ENCODE peak calls at places on chromosomes 3 and 15, in four cellular contexts. Z, L, G and P are unnamed samples.

GRCh38 chr3:11145888-11146287 is 8.4 kb upstream of the HRH1 start:
- DNase-seq in Z (peak; percentile 95), L (no peak), G (peak; percentile 87), P (no peak)

GRCh38 chr3:99877180-99877579 is 59.5 kb downstream of the CMSS1 start:
- DNase-seq in Z (no peak), L (no peak), G (no peak), P (no peak)

GRCh38 chr15:68666812-68667450 is 88.1 kb downstream of the CORO2B start:
- DNase-seq in Z (no peak), L (no peak), G (no peak), P (no peak)

GRCh38 chr15:69417581-69417980 is 3.4 kb downstream of the KIF23 start:
- DNase-seq in Z (no peak), L (no peak), G (no peak), P (no peak)

GRCh38 chr3:13353936-13354542 is 66.1 kb downstream of the NUP210 start:
- DNase-seq in Z (no peak), L (no peak), G (no peak), P (no peak)

GRCh38 chr3:109943181-109943580 is 605.8 kb upstream of the DPPA4 start:
- DNase-seq in Z (peak; percentile 17), L (no peak), G (no peak), P (no peak)

GRCh38 chr15:69451951-69452701 is 492 bp upstream of the RPLP1 start:
- DNase-seq in Z (peak; percentile 70), L (peak; percentile 55), G (peak; percentile 57), P (no peak)

GRCh38 chr3:74883690-74884089 is 269.2 kb upstream of the CNTN3 start:
- DNase-seq in Z (peak; percentile 8), L (no peak), G (peak; percentile 21), P (no peak)

GRCh38 chr3:121750087-121750415 is 510 bp upstream of the GOLGB1 start:
- DNase-seq in Z (no peak), L (no peak), G (no peak), P (no peak)

GRCh38 chr3:195697582-195698324 is 23.0 kb upstream of the MUC20 start:
- DNase-seq in Z (peak; percentile 79), L (no peak), G (peak; percentile 90), P (no peak)

GRCh38 chr3:53523346-53523745 is 28.9 kb downstream of the CACNA1D start:
- DNase-seq in Z (no peak), L (no peak), G (no peak), P (peak; percentile 89)

GRCh38 chr3:143676021-143676420 is 172.2 kb downstream of the SLC9A9 start:
- DNase-seq in Z (no peak), L (no peak), G (no peak), P (no peak)

GRCh38 chr3:141556034-141556433 is 69.2 kb downstream of the RASA2 start:
- DNase-seq in Z (no peak), L (no peak), G (peak; percentile 41), P (no peak)

GRCh38 chr3:182740710-182741109 is 52.6 kb upstream of the ATP11B start:
- DNase-seq in Z (no peak), L (no peak), G (no peak), P (no peak)

GRCh38 chr15:28919201-28919627 is 33.4 kb downstream of the APBA2 start:
- DNase-seq in Z (no peak), L (no peak), G (no peak), P (peak; percentile 31)

GRCh38 chr3:140568842-140569520 is 108.9 kb upstream of the TRIM42 start:
- DNase-seq in Z (no peak), L (no peak), G (no peak), P (peak; percentile 84)

GRCh38 chr3:66428733-66429132 is 72.1 kb downstream of the LRIG1 start:
- DNase-seq in Z (peak; percentile 99), L (peak; percentile 60), G (peak; percentile 98), P (peak; percentile 80)

GRCh38 chr3:158775801-158776399 is 26.0 kb upstream of the MFSD1 start:
- DNase-seq in Z (no peak), L (no peak), G (no peak), P (peak; percentile 4)

GRCh38 chr3:132378048-132378762 is 39.1 kb upstream of the DNAJC13 start:
- DNase-seq in Z (no peak), L (no peak), G (no peak), P (no peak)

GRCh38 chr3:40504636-40505430 is 1.0 kb upstream of the ZNF620 start:
- DNase-seq in Z (peak; percentile 93), L (no peak), G (peak; percentile 98), P (peak; percentile 58)

GRCh38 chr15:76903251-76903681 is 1.9 kb downstream of the SCAPER start:
- DNase-seq in Z (peak; percentile 47), L (no peak), G (peak; percentile 49), P (no peak)

GRCh38 chr15:41115088-41115651 is 910 bp downstream of the INO80 start:
- DNase-seq in Z (peak; percentile 28), L (no peak), G (peak; percentile 34), P (no peak)

GRCh38 chr15:74978503-74978902 is 16.9 kb upstream of the SCAMP5 start:
- DNase-seq in Z (no peak), L (no peak), G (peak; percentile 22), P (peak; percentile 63)

GRCh38 chr3:39548282-39548681 is 80.8 kb downstream of the MOBP start:
- DNase-seq in Z (no peak), L (no peak), G (peak; percentile 78), P (no peak)

GRCh38 chr3:139629033-139629432 is 48.7 kb downstream of the NMNAT3 start:
- DNase-seq in Z (peak; percentile 3), L (no peak), G (peak; percentile 4), P (no peak)

GRCh38 chr15:95440712-95441111 is 889.8 kb upstream of the NR2F2 start:
- DNase-seq in Z (peak; percentile 87), L (peak; percentile 47), G (no peak), P (no peak)

GRCh38 chr3:53157974-53158580 is 2.9 kb upstream of the PRKCD start:
- DNase-seq in Z (no peak), L (no peak), G (no peak), P (peak; percentile 61)

GRCh38 chr3:61454000-61454399 is 107.4 kb upstream of the PTPRG start:
- DNase-seq in Z (no peak), L (no peak), G (no peak), P (no peak)

GRCh38 chr3:156680243-156680930 is 6.0 kb downstream of the TIPARP start:
- DNase-seq in Z (no peak), L (no peak), G (no peak), P (no peak)

GRCh38 chr3:159637895-159638542 is 350.6 kb upstream of the IL12A start:
- DNase-seq in Z (peak; percentile 53), L (no peak), G (peak; percentile 36), P (no peak)

GRCh38 chr3:39879581-39879980 is 70.2 kb downstream of the MYRIP start:
- DNase-seq in Z (no peak), L (no peak), G (no peak), P (peak; percentile 73)

GRCh38 chr3:150535204-150535603 is 11.1 kb downstream of the SERP1 start:
- DNase-seq in Z (no peak), L (peak; percentile 62), G (no peak), P (no peak)

GRCh38 chr3:40970067-40970466 is 229.2 kb upstream of the CTNNB1 start:
- DNase-seq in Z (no peak), L (no peak), G (no peak), P (no peak)

GRCh38 chr3:24591661-24592555 is 97.3 kb upstream of the THRB start:
- DNase-seq in Z (peak; percentile 17), L (no peak), G (no peak), P (no peak)

DNA sequence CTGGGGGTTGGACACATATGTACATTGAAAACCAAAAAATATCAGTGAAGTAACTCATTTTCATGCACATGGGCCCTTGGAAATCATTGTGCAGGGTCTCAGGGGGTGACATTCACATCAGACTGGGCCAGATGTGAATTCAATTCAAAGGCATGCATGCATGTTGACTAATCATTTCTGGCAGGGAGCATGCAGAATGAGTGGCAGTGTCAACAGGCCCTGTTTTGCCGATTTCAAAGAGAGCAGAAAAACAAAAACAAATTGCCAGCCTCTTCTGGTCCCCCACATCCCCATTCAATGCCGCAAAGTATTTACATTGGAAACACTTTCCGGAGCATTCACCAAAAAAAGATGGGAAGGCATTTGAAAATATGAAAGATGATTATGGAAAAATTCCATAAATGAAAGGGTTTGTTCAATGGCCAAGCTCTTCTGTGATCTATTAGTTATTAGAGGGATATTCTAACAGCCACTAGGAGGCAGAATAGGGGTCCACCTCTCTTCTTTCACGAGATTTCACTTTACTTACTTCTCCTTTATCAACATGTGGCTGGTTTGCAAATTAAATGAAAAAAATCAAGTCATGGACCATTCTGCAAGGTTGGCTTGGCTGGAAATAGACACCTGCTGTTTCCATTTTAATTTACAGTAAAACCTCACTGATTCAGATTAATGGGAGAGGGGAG is 119.9 kb upstream of the FEZF2 start:
- DNase-seq in Z (peak; percentile 3), L (no peak), G (no peak), P (no peak)
- TF ChIP-seq CTCF in Z (no peak), L (no peak), G (peak; percentile 31), P (no peak)

DNA sequence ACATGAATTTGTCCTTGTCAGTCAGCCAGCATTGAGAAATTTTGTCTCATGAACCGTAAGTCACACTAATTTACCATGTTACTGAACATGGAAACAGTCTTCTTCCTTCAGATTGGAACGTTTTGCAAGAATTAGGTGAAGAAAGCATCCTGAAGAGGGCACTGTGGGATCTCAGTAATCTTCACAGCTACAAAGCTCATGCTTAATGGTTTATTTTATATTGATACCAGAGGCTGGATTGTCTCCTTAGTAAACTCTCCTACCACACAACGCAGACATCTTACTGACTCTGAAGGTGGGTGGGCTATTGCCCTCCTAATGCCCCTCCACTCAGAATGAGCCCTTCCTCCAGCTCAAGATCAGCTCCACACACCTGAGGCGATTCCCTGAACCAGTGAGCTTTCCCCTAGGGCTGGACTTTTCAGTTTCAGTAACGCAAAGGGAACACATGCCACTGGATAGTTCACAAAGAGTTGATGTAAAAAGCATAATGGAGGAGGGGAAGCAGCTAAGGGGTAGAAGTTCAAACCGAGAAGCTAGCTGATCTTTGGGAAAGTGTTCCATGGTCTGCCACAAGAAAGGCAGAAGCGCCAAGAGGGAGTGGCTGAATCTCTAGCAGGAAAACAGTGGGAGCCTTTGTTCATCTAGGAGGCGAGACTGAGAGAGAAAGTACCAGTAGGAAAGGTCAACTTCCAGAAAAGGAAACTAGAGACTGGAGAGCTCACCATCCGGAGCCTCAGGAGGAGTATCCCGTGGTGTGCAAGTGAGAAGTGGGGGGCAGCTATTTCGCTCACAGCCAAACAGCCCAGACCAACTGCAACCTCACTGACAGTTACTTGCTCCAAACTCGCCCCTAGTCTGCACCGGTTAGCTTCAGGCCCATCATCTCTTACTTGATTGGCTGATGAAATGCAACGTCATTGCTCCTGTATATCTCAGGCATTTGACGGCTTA is at the start of gene SLC9C1:
- DNase-seq in Z (peak; percentile 85), L (no peak), G (peak; percentile 92), P (peak; percentile 28)
- TF ChIP-seq CTCF in Z (peak; percentile 61), L (peak; percentile 40), G (peak; percentile 76), P (peak; percentile 56)

DNA sequence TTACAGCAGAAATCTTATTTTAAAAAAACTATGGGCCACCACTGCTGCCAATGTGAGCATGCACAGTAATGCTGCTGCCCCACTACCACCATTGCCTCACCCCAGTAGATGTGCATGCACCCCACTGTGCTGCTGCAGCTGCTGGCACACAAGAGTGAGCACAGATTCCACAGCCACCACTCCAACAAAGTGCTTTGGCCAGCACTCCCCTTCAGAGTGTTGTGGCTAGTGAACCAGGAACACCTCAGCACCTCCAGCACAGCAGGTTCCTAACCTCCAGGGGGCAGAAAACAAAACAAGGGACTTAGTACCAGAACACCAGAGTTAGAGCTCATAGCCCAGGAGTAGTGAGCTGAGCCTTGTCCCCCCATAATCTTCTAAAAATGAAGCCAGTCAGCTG is 629.6 kb downstream of the PYDC2 start:
- DNase-seq in Z (no peak), L (no peak), G (no peak), P (peak; percentile 83)
- TF ChIP-seq CTCF in Z (no peak), L (no peak), G (no peak), P (no peak)

GRCh38 chr15:63915888-63916731 is 82.4 kb upstream of the HERC1 start:
- DNase-seq in Z (peak; percentile 45), L (no peak), G (peak; percentile 49), P (peak; percentile 56)
- TF ChIP-seq CTCF in Z (peak; percentile 62), L (no peak), G (peak; percentile 57), P (peak; percentile 53)